ENCODE peak calls at places on chromosomes 3 and 15, in four cellular contexts. W is HepG2, U is A549, Q is GM12878. M is an unnamed sample.

GRCh38 chr15:56242576-56243116 is 1.0 kb downstream of the RFX7 start:
- DNase-seq in Q (no peak), U (no peak), W (no peak), M (no peak)

GRCh38 chr15:80484312-80484981 is 80.3 kb downstream of the ARNT2 start:
- DNase-seq in W (no peak), U (no peak), Q (no peak), M (no peak)

GRCh38 chr3:179224584-179224983 is 26.3 kb downstream of the KCNMB3 start:
- DNase-seq in Q (no peak), U (no peak), W (no peak), M (no peak)

GRCh38 chr3:107987036-107987557 is 103.7 kb downstream of the CD47 start:
- DNase-seq in U (no peak), Q (no peak), W (peak), M (no peak)

GRCh38 chr3:53938645-53939044 is 47.0 kb upstream of the SELENOK start:
- DNase-seq in W (peak), U (peak), Q (no peak), M (peak)

GRCh38 chr3:114147281-114147680 is 31.6 kb downstream of the DRD3 start:
- DNase-seq in Q (no peak), W (no peak), U (no peak), M (no peak)

GRCh38 chr3:124774305-124774673 is 44.0 kb downstream of the UMPS start:
- DNase-seq in W (no peak), U (peak), Q (no peak), M (peak)

GRCh38 chr3:40745381-40746106 is 220.8 kb downstream of the ZNF621 start:
- DNase-seq in Q (no peak), W (no peak), U (no peak), M (no peak)

GRCh38 chr3:106678657-106679390 is 698.4 kb upstream of the CCDC54 start:
- DNase-seq in Q (no peak), W (no peak), U (no peak), M (no peak)

GRCh38 chr15:39743611-39744010 is 39.0 kb downstream of the FSIP1 start:
- DNase-seq in U (no peak), Q (no peak), W (no peak), M (no peak)

GRCh38 chr15:39744334-39745103 is 38.1 kb downstream of the FSIP1 start:
- DNase-seq in W (no peak), U (no peak), Q (no peak), M (no peak)

GRCh38 chr15:39746176-39746575 is 36.5 kb downstream of the FSIP1 start:
- DNase-seq in Q (no peak), W (no peak), U (no peak), M (no peak)

GRCh38 chr15:39746714-39747276 is 35.8 kb downstream of the FSIP1 start:
- DNase-seq in W (no peak), U (no peak), Q (no peak), M (no peak)

DNA sequence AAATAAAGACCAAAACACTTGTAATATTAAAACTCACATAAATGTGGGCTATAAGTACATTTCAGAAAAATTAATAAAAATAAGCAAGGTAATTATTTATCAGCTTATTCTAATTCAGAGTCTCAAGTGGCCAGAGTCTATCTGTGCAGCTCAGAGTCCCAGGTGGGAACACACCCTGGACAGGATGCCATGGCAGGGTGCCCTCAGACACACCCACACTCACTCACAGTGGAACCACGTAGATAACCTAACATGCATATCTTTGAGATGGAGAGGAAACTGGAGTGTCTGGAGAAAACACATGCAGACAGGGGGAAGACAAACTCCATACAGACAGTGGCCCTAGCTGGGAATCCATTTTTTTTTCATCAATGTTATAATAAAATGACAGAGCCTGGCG is 37.2 kb downstream of the FSIP1 start:
- DNase-seq in W (no peak), U (no peak), Q (no peak), M (no peak)
- TF ChIP-seq RAD21 in W (no peak), U (no peak), Q (no peak), M (no peak)

GRCh38 chr15:70196314-70197291 is 98.9 kb upstream of the TLE3 start:
- DNase-seq in U (no peak), W (peak), Q (peak), M (peak)
- TF ChIP-seq POLR2A in U (no peak), W (no peak), Q (peak), M (no peak)

DNA sequence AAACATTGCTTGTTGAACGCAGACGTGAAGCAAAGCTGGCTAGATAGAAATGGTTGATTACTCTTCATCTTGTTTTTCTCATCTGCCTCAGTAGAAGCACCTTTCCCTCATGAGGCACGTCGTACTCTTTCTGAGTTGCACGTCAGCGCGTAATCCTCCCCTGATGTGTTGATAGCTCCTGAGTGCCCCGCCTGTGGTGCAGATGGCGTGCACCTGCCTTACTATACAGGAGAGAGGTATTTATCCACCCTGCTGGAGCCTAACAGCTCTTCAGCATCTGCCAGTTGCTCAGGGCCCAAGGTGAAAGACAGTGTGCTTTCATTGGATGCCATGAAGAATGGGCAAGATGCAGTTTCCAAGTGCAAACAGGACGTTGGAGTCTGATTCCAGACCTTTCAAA is 18.0 kb downstream of the MAP6D1 start:
- DNase-seq in U (no peak), W (no peak), Q (no peak), M (no peak)
- TF ChIP-seq HDAC2 in U (no peak), W (no peak), Q (no peak), M (no peak)

GRCh38 chr3:195802261-195802701 is 9.4 kb downstream of the MUC4 start:
- DNase-seq in W (no peak), Q (no peak), U (no peak), M (no peak)
- TF ChIP-seq RAD21 in W (no peak), Q (no peak), U (no peak), M (no peak)

DNA sequence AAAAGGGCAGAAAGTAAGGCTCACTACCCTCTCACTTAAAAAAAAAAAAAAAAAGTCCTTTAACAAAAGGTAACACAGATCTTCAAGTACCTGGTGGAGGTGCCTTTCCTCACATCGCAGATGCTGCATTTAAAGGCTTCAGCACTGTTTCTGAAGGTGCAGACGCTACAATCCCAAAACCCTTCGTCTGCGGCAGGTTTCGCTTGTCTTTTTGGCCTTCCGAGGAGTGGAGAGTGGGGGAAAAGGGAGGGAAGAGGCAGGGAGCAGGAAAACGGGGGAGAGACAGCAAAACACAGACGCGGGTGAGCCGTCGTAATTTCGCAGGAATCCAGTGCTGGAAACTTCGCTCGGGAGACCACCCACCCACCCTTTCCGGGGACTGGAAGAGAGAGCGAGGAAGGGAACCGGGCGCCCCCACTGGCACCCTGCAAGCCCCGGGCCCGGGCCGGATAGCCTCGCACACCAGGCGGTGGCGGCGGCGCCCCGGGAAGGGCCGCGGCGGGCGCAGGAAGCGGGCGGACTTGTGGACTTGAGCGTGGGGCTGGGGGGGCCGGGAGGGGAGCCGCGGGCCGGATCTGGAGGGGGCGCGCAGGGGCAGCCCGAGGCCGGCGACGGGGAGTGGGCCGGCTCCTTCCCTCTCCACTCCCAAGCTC is 401.7 kb downstream of the SHQ1 start:
- DNase-seq in U (no peak), Q (no peak), W (no peak), M (peak)
- TF ChIP-seq POLR2A in U (no peak), Q (peak), W (no peak), M (peak)

GRCh38 chr3:25460751-25461150 is 32.7 kb downstream of the RARB start:
- DNase-seq in U (no peak), W (no peak), Q (peak), M (no peak)

GRCh38 chr3:25456723-25457122 is 28.7 kb downstream of the RARB start:
- DNase-seq in W (no peak), U (no peak), Q (no peak), M (no peak)

GRCh38 chr3:25455316-25456232 is 27.5 kb downstream of the RARB start:
- DNase-seq in Q (no peak), U (no peak), W (no peak), M (no peak)

GRCh38 chr3:25458420-25458814 is 30.4 kb downstream of the RARB start:
- DNase-seq in Q (no peak), U (no peak), W (no peak), M (no peak)

DNA sequence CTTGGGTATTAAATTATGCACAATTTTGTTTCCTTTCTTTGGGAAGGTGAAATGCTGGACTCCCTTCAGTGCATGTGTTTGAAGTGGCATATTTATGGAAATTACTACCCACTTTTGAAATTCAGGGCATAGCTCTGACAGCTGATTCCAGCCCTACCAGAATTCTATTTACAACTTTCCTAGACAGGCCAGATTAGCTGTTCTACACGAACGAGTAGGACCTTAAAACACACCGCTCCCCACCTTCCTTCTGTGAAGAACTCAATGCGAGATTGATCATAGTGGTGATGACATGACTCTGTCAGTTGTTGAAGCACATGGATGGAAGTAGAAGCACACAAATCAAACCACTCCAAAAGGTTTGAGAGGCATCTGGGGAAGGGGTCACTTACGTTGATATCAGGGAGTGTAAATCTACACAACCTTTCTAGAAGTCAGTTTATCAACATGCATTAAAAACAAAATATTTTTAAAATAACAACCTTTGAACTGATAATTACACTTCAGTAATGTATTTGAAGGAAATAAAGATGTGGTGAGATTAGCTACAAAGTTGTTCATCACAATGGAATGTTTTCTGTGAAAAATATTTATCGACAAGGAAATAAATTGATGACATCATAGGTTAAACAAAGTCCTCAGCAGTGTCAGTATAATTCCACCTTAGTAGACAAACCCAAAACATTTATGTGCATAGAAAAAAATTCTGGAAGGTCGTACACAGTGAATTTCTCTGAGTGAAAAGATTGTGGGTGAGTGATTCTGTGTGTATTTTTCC is 29.8 kb downstream of the RARB start:
- DNase-seq in W (no peak), Q (no peak), U (no peak), M (no peak)
- TF ChIP-seq HDAC2 in W (no peak), Q (no peak), U (no peak), M (no peak)

GRCh38 chr3:74642876-74643275 is 28.4 kb upstream of the CNTN3 start:
- DNase-seq in W (no peak), Q (no peak), U (no peak), M (no peak)

GRCh38 chr3:74639681-74640080 is 25.2 kb upstream of the CNTN3 start:
- DNase-seq in U (no peak), W (no peak), Q (no peak), M (no peak)

GRCh38 chr3:74646094-74646493 is 31.6 kb upstream of the CNTN3 start:
- DNase-seq in Q (no peak), W (no peak), U (no peak), M (no peak)

GRCh38 chr3:74648102-74648501 is 33.6 kb upstream of the CNTN3 start:
- DNase-seq in W (no peak), Q (no peak), U (no peak), M (no peak)

GRCh38 chr3:74643636-74644035 is 29.2 kb upstream of the CNTN3 start:
- DNase-seq in U (no peak), Q (no peak), W (no peak), M (no peak)
- TF ChIP-seq RAD21 in U (no peak), Q (no peak), W (no peak), M (no peak)

DNA sequence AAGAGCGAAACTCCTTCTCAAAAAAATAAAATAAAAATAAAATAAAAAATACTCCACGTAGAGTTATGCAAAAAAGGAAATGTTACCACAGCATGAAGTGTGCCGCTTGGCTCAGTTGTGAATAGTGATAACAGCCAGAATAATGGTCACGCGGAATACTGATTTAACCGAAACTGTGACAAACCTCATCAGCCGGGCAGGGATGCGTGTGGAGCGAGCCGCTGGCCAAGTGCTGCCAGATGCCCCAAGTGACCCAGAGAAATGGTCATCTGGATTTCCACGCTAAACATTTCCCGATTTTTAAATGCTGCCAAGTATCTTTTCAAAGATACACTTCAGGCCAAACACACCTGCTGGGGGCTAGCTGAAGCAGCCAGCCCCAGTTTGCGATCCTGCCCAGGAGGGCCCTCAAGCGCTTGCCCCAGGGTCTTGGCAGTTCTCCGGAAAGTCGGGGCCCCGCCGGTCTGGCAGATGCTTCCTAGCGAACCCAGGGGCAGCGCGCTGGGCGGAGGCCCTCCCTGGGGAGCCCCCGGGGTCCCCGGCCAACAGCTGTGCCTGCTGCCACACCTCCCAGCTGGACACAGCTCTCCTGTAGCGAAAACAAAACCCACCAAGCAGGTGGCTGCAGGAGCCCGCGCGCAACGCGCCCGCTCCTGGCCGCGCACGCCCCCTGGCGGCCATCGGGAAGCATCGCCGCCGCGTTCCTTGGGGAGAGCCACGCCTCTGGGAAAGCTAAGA is 35.1 kb downstream of the CMTM6 start:
- DNase-seq in U (peak), W (no peak), Q (no peak), M (peak)
- TF ChIP-seq POLR2A in U (no peak), W (no peak), Q (no peak), M (no peak)